ENCODE peak calls at places on chromosomes 12 and 14, in six cellular contexts. M, J, B, D, F and L are unnamed samples.

GRCh38 chr14:105067140-105067968 is 2.1 kb upstream of the GPR132 start:
- DNase-seq in M (no peak), J (no peak), B (no peak), D (peak), F (no peak), L (peak)

GRCh38 chr12:42332301-42332894 is 6.4 kb downstream of the PPHLN1 start:
- DNase-seq in M (no peak), J (peak), B (peak), D (peak), F (no peak), L (peak)

GRCh38 chr12:13505224-13505623 is 308.7 kb downstream of the EMP1 start:
- DNase-seq in M (no peak), J (no peak), B (no peak), D (no peak), F (no peak), L (no peak)

GRCh38 chr12:3313655-3314305 is 177.2 kb upstream of the PRMT8 start:
- DNase-seq in M (no peak), J (peak), B (no peak), D (peak), F (no peak), L (no peak)

GRCh38 chr14:23054000-23054811 is 3.1 kb downstream of the CDH24 start:
- DNase-seq in M (no peak), J (no peak), B (no peak), D (no peak), F (no peak), L (no peak)

GRCh38 chr12:109773384-109774011 is 59.7 kb downstream of the TRPV4 start:
- DNase-seq in M (no peak), J (no peak), B (peak), D (no peak), F (no peak), L (no peak)

GRCh38 chr12:42924482-42924881 is 334.9 kb upstream of the PRICKLE1 start:
- DNase-seq in M (no peak), J (no peak), B (no peak), D (no peak), F (no peak), L (no peak)

GRCh38 chr14:70398706-70399431 is 18.0 kb downstream of the SYNJ2BP start:
- DNase-seq in M (no peak), J (no peak), B (no peak), D (no peak), F (no peak), L (no peak)

GRCh38 chr12:122205590-122205925 is 2.0 kb downstream of the B3GNT4 start:
- DNase-seq in M (no peak), J (no peak), B (no peak), D (no peak), F (no peak), L (no peak)

GRCh38 chr12:24711609-24712008 is 237.3 kb downstream of the BCAT1 start:
- DNase-seq in M (no peak), J (no peak), B (no peak), D (no peak), F (no peak), L (no peak)

GRCh38 chr12:4809449-4810218 is 89.4 kb downstream of the GALNT8 start:
- DNase-seq in M (no peak), J (no peak), B (no peak), D (no peak), F (no peak), L (no peak)

GRCh38 chr12:3352230-3352629 is 138.8 kb upstream of the PRMT8 start:
- DNase-seq in M (no peak), J (no peak), B (no peak), D (no peak), F (no peak), L (no peak)

GRCh38 chr14:73833024-73833423 is 18.6 kb upstream of the PTGR2 start:
- DNase-seq in M (no peak), J (no peak), B (no peak), D (no peak), F (no peak), L (no peak)

GRCh38 chr14:23863836-23864235 is 89.7 kb upstream of the DHRS4 start:
- DNase-seq in M (no peak), J (no peak), B (no peak), D (no peak), F (no peak), L (no peak)

GRCh38 chr14:69013943-69014782 is 35.1 kb upstream of the ACTN1 start:
- DNase-seq in M (no peak), J (no peak), B (no peak), D (peak), F (no peak), L (no peak)

GRCh38 chr14:73786942-73787759 is 64.5 kb upstream of the PTGR2 start:
- DNase-seq in M (no peak), J (no peak), B (peak), D (peak), F (no peak), L (no peak)

GRCh38 chr12:123714302-123714627 is 2.1 kb downstream of the ATP6V0A2 start:
- DNase-seq in M (no peak), J (no peak), B (no peak), D (no peak), F (no peak), L (no peak)

GRCh38 chr12:130514149-130514551 is 176.5 kb downstream of the PIWIL1 start:
- DNase-seq in M (no peak), J (no peak), B (no peak), D (no peak), F (no peak), L (no peak)

GRCh38 chr14:69573841-69574265 is 818 bp downstream of the CCDC177 start:
- DNase-seq in M (no peak), J (no peak), B (no peak), D (no peak), F (no peak), L (no peak)

GRCh38 chr14:94644102-94644535 is 31.9 kb downstream of the SERPINA3 start:
- DNase-seq in M (no peak), J (no peak), B (no peak), D (no peak), F (no peak), L (no peak)

GRCh38 chr12:51751657-51752056 is 96.9 kb downstream of the FIGNL2 start:
- DNase-seq in M (no peak), J (no peak), B (no peak), D (peak), F (no peak), L (no peak)

GRCh38 chr12:5456906-5457305 is 25.0 kb downstream of the NTF3 start:
- DNase-seq in M (no peak), J (no peak), B (no peak), D (peak), F (no peak), L (peak)

GRCh38 chr12:76711241-76711640 is 52.7 kb upstream of the ZDHHC17 start:
- DNase-seq in M (no peak), J (no peak), B (no peak), D (peak), F (no peak), L (no peak)

GRCh38 chr14:20855652-20856291 is 35.4 kb upstream of the RNASE3 start:
- DNase-seq in M (no peak), J (peak), B (peak), D (peak), F (no peak), L (peak)

GRCh38 chr14:70685480-70686197 is 43.9 kb downstream of the TTC9 start:
- DNase-seq in M (no peak), J (no peak), B (no peak), D (peak), F (no peak), L (no peak)

GRCh38 chr12:105337391-105337790 is 6.9 kb downstream of the C12orf75 start:
- DNase-seq in M (no peak), J (no peak), B (no peak), D (no peak), F (peak), L (no peak)

GRCh38 chr12:632102-632696 is 31.0 kb downstream of the NINJ2 start:
- DNase-seq in M (no peak), J (peak), B (no peak), D (peak), F (no peak), L (peak)

GRCh38 chr14:95474941-95475340 is 41.5 kb downstream of the SYNE3 start:
- DNase-seq in M (no peak), J (no peak), B (no peak), D (no peak), F (no peak), L (no peak)

GRCh38 chr12:12210983-12211382 is 55.9 kb downstream of the LRP6 start:
- DNase-seq in M (no peak), J (no peak), B (no peak), D (no peak), F (no peak), L (no peak)

GRCh38 chr14:72855913-72856312 is 38.0 kb downstream of the DPF3 start:
- DNase-seq in M (no peak), J (no peak), B (no peak), D (peak), F (no peak), L (no peak)

GRCh38 chr12:123940627-123940966 is 32.0 kb downstream of the CCDC92 start:
- DNase-seq in M (no peak), J (no peak), B (no peak), D (no peak), F (no peak), L (no peak)

GRCh38 chr12:30314506-30315100 is 381.1 kb downstream of the IPO8 start:
- DNase-seq in M (no peak), J (no peak), B (no peak), D (no peak), F (no peak), L (no peak)

GRCh38 chr14:71538949-71539659 is 393.1 kb upstream of the RGS6 start:
- DNase-seq in M (no peak), J (no peak), B (no peak), D (peak), F (no peak), L (no peak)

GRCh38 chr12:1575287-1575798 is 19.0 kb downstream of the FBXL14 start:
- DNase-seq in M (no peak), J (no peak), B (no peak), D (no peak), F (no peak), L (no peak)

GRCh38 chr12:61891632-61892031 is 368.6 kb upstream of the USP15 start:
- DNase-seq in M (no peak), J (no peak), B (no peak), D (no peak), F (no peak), L (no peak)

GRCh38 chr14:33848706-33849454 is 102.0 kb downstream of the EGLN3 start:
- DNase-seq in M (peak), J (peak), B (peak), D (peak), F (peak), L (peak)

GRCh38 chr14:69346710-69347109 is 51.4 kb downstream of the ERH start:
- DNase-seq in M (no peak), J (peak), B (no peak), D (no peak), F (no peak), L (no peak)

GRCh38 chr14:49999826-50000214 is 106.9 kb downstream of the ARF6 start:
- DNase-seq in M (no peak), J (no peak), B (no peak), D (no peak), F (no peak), L (no peak)

GRCh38 chr14:50000215-50001145 is 107.6 kb downstream of the ARF6 start:
- DNase-seq in M (no peak), J (no peak), B (peak), D (peak), F (no peak), L (no peak)

GRCh38 chr14:50001999-50002925 is 109.4 kb downstream of the ARF6 start:
- DNase-seq in M (no peak), J (no peak), B (no peak), D (no peak), F (no peak), L (peak)

GRCh38 chr14:50002926-50003212 is 110.0 kb downstream of the ARF6 start:
- DNase-seq in M (no peak), J (no peak), B (no peak), D (no peak), F (no peak), L (no peak)

DNA sequence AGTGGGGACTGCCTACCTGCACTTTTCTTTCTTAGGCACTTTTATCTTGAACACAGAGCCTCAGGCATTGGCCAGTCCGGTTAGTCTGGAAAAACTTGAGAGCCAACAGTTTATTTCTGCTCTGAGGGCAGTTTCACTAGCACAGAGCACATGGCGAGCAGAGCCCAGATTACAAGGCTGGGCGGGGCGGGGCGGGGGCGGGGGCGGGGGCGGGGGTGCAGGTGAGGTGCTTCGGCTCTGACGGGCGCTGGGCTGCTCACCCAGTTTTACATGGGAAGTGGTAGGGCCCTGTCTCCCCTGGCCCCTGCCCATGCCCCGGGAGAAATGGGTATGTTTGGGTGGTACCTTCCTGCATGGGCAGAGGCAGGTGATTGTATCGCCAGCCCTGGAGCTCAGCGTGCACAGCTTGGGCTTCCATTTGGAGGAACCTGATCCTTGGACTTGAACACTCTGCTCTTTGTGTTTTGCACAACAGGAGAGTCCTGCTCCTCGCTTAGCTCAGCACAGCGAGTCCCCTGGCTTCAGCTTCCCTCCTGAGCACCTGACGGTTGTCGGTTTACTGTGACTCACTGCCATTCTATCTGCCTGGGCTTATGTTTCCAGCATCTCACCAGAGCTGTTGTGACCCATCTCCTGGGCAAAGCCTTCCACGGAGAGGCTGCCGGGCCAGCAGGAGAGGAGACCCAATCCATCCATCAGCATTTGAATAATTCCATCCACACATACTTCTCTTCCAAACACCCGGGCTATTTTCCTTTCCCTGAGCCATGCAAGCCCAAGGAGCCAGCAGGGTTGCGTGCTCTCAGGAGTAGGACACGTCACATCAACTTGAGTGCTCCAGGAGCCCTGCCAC is 108.5 kb downstream of the ARF6 start:
- DNase-seq in M (peak), J (peak), B (no peak), D (peak), F (no peak), L (peak)
- TF ChIP-seq POLR2A in M (no peak), J (no peak), B (no peak), D (no peak), F (no peak), L (no peak)

GRCh38 chr12:96343347-96343954 is 56.8 kb downstream of the CDK17 start:
- DNase-seq in M (no peak), J (no peak), B (no peak), D (peak), F (no peak), L (no peak)

GRCh38 chr12:96347130-96347699 is 53.0 kb downstream of the CDK17 start:
- DNase-seq in M (no peak), J (no peak), B (no peak), D (no peak), F (no peak), L (no peak)

GRCh38 chr12:96338852-96339478 is 61.3 kb downstream of the CDK17 start:
- DNase-seq in M (no peak), J (no peak), B (no peak), D (no peak), F (no peak), L (no peak)

GRCh38 chr12:96344124-96344695 is 56.0 kb downstream of the CDK17 start:
- DNase-seq in M (no peak), J (no peak), B (no peak), D (no peak), F (no peak), L (no peak)
- TF ChIP-seq POLR2A in M (no peak), J (no peak), B (no peak), D (no peak), F (no peak), L (no peak)

GRCh38 chr12:116358850-116359761 is 81.6 kb upstream of the MED13L start:
- DNase-seq in M (peak), J (peak), B (peak), D (peak), F (peak), L (peak)
- TF ChIP-seq POLR2A in M (no peak), J (no peak), B (no peak), D (no peak), F (no peak), L (no peak)

GRCh38 chr14:102828201-102828600 is 51.0 kb downstream of the TRAF3 start:
- DNase-seq in M (no peak), J (no peak), B (no peak), D (no peak), F (no peak), L (no peak)
- TF ChIP-seq POLR2A in M (no peak), J (no peak), B (no peak), D (no peak), F (no peak), L (no peak)

DNA sequence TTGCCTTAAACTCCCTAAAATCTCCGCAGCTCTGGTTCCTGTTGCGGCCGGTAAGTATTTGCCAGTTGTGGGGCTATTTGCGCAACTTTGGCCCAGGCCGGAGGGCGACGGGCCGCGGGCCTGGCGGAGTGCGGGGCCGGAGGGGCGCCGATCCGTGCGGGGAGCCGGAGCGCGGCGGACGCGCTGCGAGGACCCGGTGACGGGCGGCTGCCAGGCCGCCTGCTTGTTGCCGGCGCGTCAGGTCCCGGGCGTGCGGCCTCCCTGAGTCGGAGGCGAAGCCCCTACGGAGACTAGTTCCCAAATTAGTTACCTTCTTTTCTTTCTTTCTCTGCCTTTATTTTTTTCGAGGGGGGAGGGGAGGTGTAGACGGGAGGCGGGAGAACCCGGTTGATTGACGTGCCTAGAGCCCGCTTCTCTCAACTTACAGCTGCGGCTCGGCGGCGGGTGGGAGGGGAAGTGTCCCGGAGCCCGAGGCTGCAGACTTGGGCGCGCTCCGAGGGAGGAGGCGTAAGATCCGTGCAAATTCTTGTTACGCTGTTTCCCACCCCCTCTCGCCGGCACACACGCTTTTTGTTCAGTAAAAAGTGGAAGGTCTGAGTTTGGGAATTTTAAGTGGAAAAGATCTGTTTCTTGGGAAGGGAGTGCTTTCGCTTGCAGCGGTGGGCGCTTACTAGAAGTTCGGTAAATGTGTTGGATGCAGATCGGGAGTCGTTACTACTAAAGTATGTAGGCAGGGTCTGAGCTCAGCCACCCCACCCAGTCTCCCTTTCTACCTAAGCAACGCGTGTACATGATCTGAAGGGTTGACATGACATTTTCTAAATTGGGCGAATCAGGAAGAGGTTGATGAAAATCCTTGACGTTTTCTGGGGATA is 564 bp downstream of the ZBTB1 start:
- DNase-seq in M (peak), J (peak), B (peak), D (peak), F (peak), L (peak)
- TF ChIP-seq POLR2A in M (peak), J (no peak), B (peak), D (no peak), F (no peak), L (no peak)